ENCODE peak calls at places on chromosomes 5 and 9, in six cellular contexts. P, M, H, G, N and E are unnamed samples.

GRCh38 chr5:172939045-172939444 is 20.2 kb upstream of the RPL26L1 start:
- DNase-seq in P (peak; percentile 37), M (no peak), H (no peak), G (no peak), N (no peak), E (peak; percentile 59)

GRCh38 chr5:172805736-172806255 is 28.3 kb upstream of the ERGIC1 start:
- DNase-seq in P (no peak), M (no peak), H (no peak), G (no peak), N (no peak), E (no peak)

GRCh38 chr9:72695365-72695764 is 174.0 kb downstream of the TMC1 start:
- DNase-seq in P (no peak), M (no peak), H (no peak), G (no peak), N (no peak), E (peak; percentile 29)

GRCh38 chr5:74638776-74639537 is 1.6 kb downstream of the ENC1 start:
- DNase-seq in P (peak; percentile 50), M (peak; percentile 44), H (no peak), G (peak; percentile 51), N (no peak), E (no peak)

GRCh38 chr9:30239875-30240274 is 2144.6 kb upstream of the ACO1 start:
- DNase-seq in P (no peak), M (no peak), H (no peak), G (no peak), N (no peak), E (no peak)

GRCh38 chr5:65482727-65483473 is 1.2 kb upstream of the ADAMTS6 start:
- DNase-seq in P (peak; percentile 76), M (no peak), H (no peak), G (peak; percentile 33), N (no peak), E (peak; percentile 3)

GRCh38 chr5:154198611-154199230 is 8.2 kb downstream of the GALNT10 start:
- DNase-seq in P (peak; percentile 61), M (no peak), H (no peak), G (no peak), N (no peak), E (peak; percentile 63)

GRCh38 chr5:129771058-129771838 is 23.4 kb downstream of the MINAR2 start:
- DNase-seq in P (peak; percentile 72), M (peak; percentile 40), H (no peak), G (peak; percentile 17), N (peak; percentile 72), E (peak; percentile 85)

GRCh38 chr9:89903076-89903475 is 298.3 kb downstream of the GADD45G start:
- DNase-seq in P (no peak), M (no peak), H (no peak), G (no peak), N (no peak), E (no peak)

GRCh38 chr5:98935206-98935605 is 6.4 kb upstream of the CHD1 start:
- DNase-seq in P (no peak), M (no peak), H (no peak), G (no peak), N (no peak), E (no peak)

GRCh38 chr5:113038714-113039113 is 62.1 kb downstream of the DCP2 start:
- DNase-seq in P (peak; percentile 42), M (no peak), H (no peak), G (no peak), N (no peak), E (no peak)

GRCh38 chr9:119283118-119283794 is 86.0 kb downstream of the BRINP1 start:
- DNase-seq in P (peak; percentile 13), M (no peak), H (no peak), G (no peak), N (peak; percentile 69), E (no peak)

GRCh38 chr9:137275203-137275936 is 2.2 kb upstream of the TOR4A start:
- DNase-seq in P (no peak), M (no peak), H (no peak), G (no peak), N (no peak), E (no peak)

GRCh38 chr5:16812911-16813310 is 123.2 kb downstream of the MYO10 start:
- DNase-seq in P (peak; percentile 51), M (no peak), H (no peak), G (no peak), N (no peak), E (no peak)

GRCh38 chr5:104611419-104611818 is 1048.8 kb upstream of the NUDT12 start:
- DNase-seq in P (no peak), M (no peak), H (no peak), G (no peak), N (no peak), E (no peak)

GRCh38 chr5:64207978-64208377 is 42.3 kb downstream of the RNF180 start:
- DNase-seq in P (peak; percentile 36), M (no peak), H (no peak), G (no peak), N (no peak), E (peak; percentile 48)

GRCh38 chr5:178624626-178625546 is 2.0 kb downstream of the CLK4 start:
- DNase-seq in P (peak; percentile 12), M (no peak), H (no peak), G (no peak), N (no peak), E (no peak)

GRCh38 chr5:39138892-39139291 is 64.7 kb upstream of the RICTOR start:
- DNase-seq in P (peak; percentile 51), M (no peak), H (no peak), G (no peak), N (no peak), E (no peak)

GRCh38 chr9:114155967-114156294 is 594 bp downstream of the COL27A1 start:
- DNase-seq in P (no peak), M (no peak), H (no peak), G (no peak), N (no peak), E (no peak)

GRCh38 chr5:171702391-171702790 is 83.2 kb upstream of the SMIM23 start:
- DNase-seq in P (no peak), M (no peak), H (no peak), G (no peak), N (no peak), E (no peak)

GRCh38 chr9:91182429-91182828 is 179.3 kb downstream of the AUH start:
- DNase-seq in P (no peak), M (no peak), H (no peak), G (no peak), N (no peak), E (peak; percentile 30)

GRCh38 chr9:75983320-75983719 is 92.8 kb downstream of the PCSK5 start:
- DNase-seq in P (no peak), M (no peak), H (no peak), G (no peak), N (no peak), E (no peak)

GRCh38 chr5:66143473-66144073 is 527 bp upstream of the SREK1 start:
- DNase-seq in P (no peak), M (no peak), H (no peak), G (no peak), N (no peak), E (no peak)

GRCh38 chr5:22541037-22541436 is 312.1 kb downstream of the CDH12 start:
- DNase-seq in P (no peak), M (no peak), H (no peak), G (no peak), N (no peak), E (no peak)

GRCh38 chr5:145945620-145946111 is 9.3 kb downstream of the SH3RF2 start:
- DNase-seq in P (no peak), M (no peak), H (no peak), G (no peak), N (no peak), E (no peak)

GRCh38 chr9:4366649-4367330 is 66.9 kb upstream of the GLIS3 start:
- DNase-seq in P (peak; percentile 74), M (peak; percentile 41), H (no peak), G (peak; percentile 33), N (peak; percentile 72), E (peak; percentile 4)